ENCODE peak calls at places on chromosomes 1 and 21, in four cellular contexts. K, L, S and P are unnamed samples. For H3K4me1, the result is how much of the 10 kb centered on the place peaks cover.

GRCh38 chr1:96973605-96974004 is 252.0 kb downstream of the PTBP2 start:
- DNase-seq in S (no peak), K (peak), L (no peak), P (no peak)

GRCh38 chr1:151612506-151613274 is 840 bp downstream of the SNX27 start:
- DNase-seq in L (no peak), K (no peak), S (no peak), P (peak)

GRCh38 chr21:33490991-33491372 is 534 bp downstream of the DNAJC28 start:
- DNase-seq in L (no peak), S (no peak), K (no peak), P (peak)

GRCh38 chr1:7943295-7943694 is 2.7 kb upstream of the TNFRSF9 start:
- DNase-seq in L (no peak), K (no peak), S (no peak), P (no peak)

GRCh38 chr1:209862598-209863498 is 35.1 kb downstream of the UTP25 start:
- DNase-seq in K (no peak), L (no peak), S (no peak), P (peak)

GRCh38 chr1:76040327-76040868 is 34.1 kb upstream of the ST6GALNAC3 start:
- DNase-seq in L (no peak), K (no peak), S (no peak), P (peak)

GRCh38 chr21:34909492-34910292 is 139.4 kb downstream of the RUNX1 start:
- DNase-seq in L (no peak), S (no peak), K (no peak), P (no peak)

GRCh38 chr1:46102769-46103476 is 29.5 kb downstream of the PIK3R3 start:
- DNase-seq in L (no peak), K (peak), S (no peak), P (no peak)

GRCh38 chr1:246503341-246503740 is 3.7 kb downstream of the SMYD3 start:
- DNase-seq in S (no peak), L (no peak), K (peak), P (no peak)

GRCh38 chr1:86905875-86906274 is 8.1 kb downstream of the SELENOF start:
- DNase-seq in L (no peak), S (no peak), K (no peak), P (no peak)

GRCh38 chr1:178483251-178483957 is 13.4 kb downstream of the CLEC20A start:
- DNase-seq in K (no peak), L (peak), S (no peak), P (no peak)

GRCh38 chr1:203289281-203289981 is 15.9 kb upstream of the BTG2 start:
- DNase-seq in S (peak), L (no peak), K (no peak), P (no peak)

GRCh38 chr1:203286161-203286984 is 18.9 kb upstream of the BTG2 start:
- DNase-seq in L (no peak), S (peak), K (no peak), P (peak)

GRCh38 chr1:203288351-203288894 is 16.9 kb upstream of the BTG2 start:
- DNase-seq in L (no peak), S (peak), K (no peak), P (no peak)

GRCh38 chr1:203287109-203287893 is 18.0 kb upstream of the BTG2 start:
- DNase-seq in S (peak), L (no peak), K (no peak), P (no peak)

GRCh38 chr1:203287896-203288295 is 17.4 kb upstream of the BTG2 start:
- DNase-seq in L (no peak), K (no peak), S (no peak), P (no peak)
- H3K4me1 ChIP-seq in L (under half), K (under half), S (half or more), P (half or more)

GRCh38 chr1:31694910-31695300 is 8.9 kb downstream of the COL16A1 start:
- DNase-seq in S (no peak), L (no peak), K (no peak), P (no peak)

GRCh38 chr1:31694069-31694909 is 9.5 kb downstream of the COL16A1 start:
- DNase-seq in S (no peak), L (no peak), K (no peak), P (peak)

GRCh38 chr1:31697369-31697984 is 6.3 kb downstream of the COL16A1 start:
- DNase-seq in L (no peak), K (no peak), S (no peak), P (no peak)

GRCh38 chr1:31695327-31695726 is 8.5 kb downstream of the COL16A1 start:
- DNase-seq in K (no peak), S (no peak), L (no peak), P (no peak)

GRCh38 chr1:31696246-31696645 is 7.6 kb downstream of the COL16A1 start:
- DNase-seq in S (no peak), L (no peak), K (no peak), P (no peak)
- TF ChIP-seq EZH2 in S (no peak), L (no peak), K (no peak), P (no peak)

DNA sequence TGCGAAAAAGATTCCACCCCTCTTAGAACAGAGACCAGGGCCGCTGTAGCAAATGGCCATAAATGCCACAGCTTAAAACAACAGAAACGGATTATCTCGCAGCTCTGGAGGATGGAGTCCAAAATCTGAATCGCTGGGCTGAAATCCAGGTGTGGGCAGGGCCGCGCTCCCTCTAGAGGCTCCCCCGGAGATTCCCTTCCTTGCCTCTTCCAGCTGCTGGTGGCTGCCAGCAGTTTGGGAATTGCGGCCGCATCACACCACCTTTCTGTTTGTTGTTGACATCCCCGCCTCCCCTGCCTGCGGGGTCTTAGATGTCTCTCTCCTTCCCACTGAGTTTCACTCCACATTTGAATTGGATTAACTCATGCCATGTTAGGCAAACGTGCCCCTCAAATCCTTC is 15.6 kb downstream of the PDE9A start:
- DNase-seq in L (no peak), S (no peak), K (peak), P (no peak)
- H3K4me1 ChIP-seq in L (under half), S (under half), K (under half), P (half or more)

GRCh38 chr1:18731148-18731547 is 100.5 kb downstream of the PAX7 start:
- DNase-seq in S (no peak), K (no peak), L (no peak), P (no peak)
- TF ChIP-seq EZH2 in S (no peak), K (no peak), L (no peak), P (no peak)

GRCh38 chr1:92544756-92545165 is 58.0 kb upstream of the GFI1 start:
- DNase-seq in K (no peak), L (no peak), S (no peak), P (no peak)

GRCh38 chr1:92538048-92538412 is 51.3 kb upstream of the GFI1 start:
- DNase-seq in S (peak), L (no peak), K (no peak), P (no peak)

GRCh38 chr1:92538413-92539061 is 51.8 kb upstream of the GFI1 start:
- DNase-seq in K (peak), L (no peak), S (peak), P (no peak)

GRCh38 chr1:92537333-92537884 is 50.7 kb upstream of the GFI1 start:
- DNase-seq in S (no peak), K (no peak), L (no peak), P (no peak)

DNA sequence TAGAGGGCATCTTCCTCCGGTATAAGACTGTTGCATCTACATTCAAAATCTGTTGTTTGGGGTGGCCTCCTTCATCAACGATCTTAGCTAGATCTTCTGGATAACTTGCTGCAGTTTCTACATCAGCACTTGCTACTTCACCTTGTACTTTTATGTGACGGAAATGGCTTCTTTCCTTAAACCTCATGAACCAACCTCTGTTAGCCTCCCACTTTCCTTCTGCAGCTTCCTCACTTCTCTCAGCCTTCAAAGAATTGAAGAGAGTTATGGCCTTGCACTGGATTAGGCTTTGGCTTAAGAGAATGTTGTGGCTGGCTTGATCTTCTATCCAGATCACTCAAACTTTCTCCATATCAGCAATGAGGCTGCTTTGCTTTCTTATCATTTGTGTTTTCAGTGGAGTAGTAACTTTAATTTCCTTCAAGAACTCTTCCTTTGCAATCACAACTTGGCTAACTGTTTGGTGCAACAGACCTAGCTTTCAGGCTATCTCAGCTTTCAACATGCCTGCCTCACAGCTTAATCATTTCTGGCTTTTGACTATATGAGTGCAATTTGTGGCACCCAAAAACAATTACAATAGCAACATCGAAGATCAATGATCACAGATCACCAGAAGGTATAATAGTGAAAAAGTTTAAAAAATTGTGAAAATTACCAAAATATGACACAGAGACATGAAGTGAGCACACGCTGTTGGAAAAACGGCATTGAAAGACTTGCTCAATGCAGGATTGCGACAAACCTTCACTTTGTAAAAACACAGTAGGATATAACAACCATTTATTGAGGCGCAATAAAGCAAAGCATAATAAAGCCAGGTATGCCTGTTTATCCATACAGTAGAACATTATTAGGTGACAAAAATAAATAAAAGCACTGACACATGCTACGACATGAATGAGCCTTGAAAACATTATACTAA is 56.7 kb upstream of the GFI1 start:
- DNase-seq in L (no peak), S (no peak), K (no peak), P (no peak)
- H3K4me1 ChIP-seq in L (under half), S (under half), K (under half), P (under half)

DNA sequence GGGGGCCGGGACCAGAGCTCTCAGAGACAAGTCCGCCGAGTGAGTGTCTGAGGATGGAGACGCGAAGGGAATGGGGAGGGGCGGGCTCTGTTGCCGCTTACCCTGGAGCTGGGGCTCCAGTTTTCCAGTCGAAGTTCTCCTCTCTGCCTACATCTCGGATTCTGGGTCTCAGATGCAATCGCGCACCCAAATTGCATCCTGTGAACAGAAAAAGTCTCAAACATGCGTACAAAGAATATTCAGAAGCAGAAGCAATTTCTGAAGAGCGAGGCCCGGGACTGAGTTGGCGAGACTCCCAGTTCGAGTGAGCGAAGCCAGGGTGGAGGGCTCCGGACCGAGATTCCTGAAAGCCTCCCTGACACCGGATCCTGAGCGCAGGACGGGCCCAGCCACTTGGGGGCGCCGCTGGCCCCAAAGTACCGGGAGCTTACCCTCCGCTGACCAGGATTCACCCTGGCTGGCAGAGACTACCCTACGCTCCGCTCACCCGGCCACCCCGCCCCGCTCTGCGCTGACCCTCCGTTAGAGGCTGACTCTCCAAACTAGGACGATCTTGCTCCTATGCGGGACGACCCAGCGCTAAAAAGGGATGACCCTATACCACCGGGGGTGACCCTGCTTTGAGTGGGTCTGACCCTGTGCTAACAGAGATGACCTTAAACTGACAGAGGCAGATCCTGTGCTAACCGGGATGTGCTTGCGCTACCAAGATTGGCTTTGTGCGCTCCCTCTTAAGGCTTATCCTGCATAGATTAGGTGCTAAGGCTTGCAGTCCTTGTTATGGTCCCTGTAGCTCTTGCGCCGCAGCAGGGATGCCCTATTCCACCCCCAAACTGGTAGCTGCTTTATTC is 12.1 kb downstream of the FOXD2 start:
- DNase-seq in L (peak), K (peak), S (no peak), P (peak)
- TF ChIP-seq EZH2 in L (peak), K (no peak), S (no peak), P (peak)